ENCODE peak calls at places on chromosome 11, in six cellular contexts. One of them, this sample, is unnamed. For H3K4me1, the result is how much of the 10 kb centered on the place peaks cover.

GRCh38 chr11:93512965-93513667 is 30.1 kb downstream of the SMCO4 start:
- DNase-seq in gastrocnemius medialis: no peak
- DNase-seq in ovary: no peak
- DNase-seq in heart left ventricle: no peak
- DNase-seq in H1: no peak
- DNase-seq in sigmoid colon: no peak
- DNase-seq in this sample: no peak

GRCh38 chr11:134273317-134273712 is 2.9 kb upstream of the GLB1L3 start:
- DNase-seq in gastrocnemius medialis: no peak
- DNase-seq in ovary: no peak
- DNase-seq in heart left ventricle: no peak
- DNase-seq in H1: no peak
- DNase-seq in sigmoid colon: no peak
- DNase-seq in this sample: no peak

GRCh38 chr11:116849060-116849459 is 11.6 kb upstream of the APOA1 start:
- DNase-seq in gastrocnemius medialis: no peak
- DNase-seq in ovary: no peak
- DNase-seq in heart left ventricle: no peak
- DNase-seq in H1: no peak
- DNase-seq in sigmoid colon: no peak
- DNase-seq in this sample: no peak

GRCh38 chr11:103086461-103086860 is 5.5 kb downstream of the DCUN1D5 start:
- DNase-seq in gastrocnemius medialis: no peak
- DNase-seq in ovary: no peak
- DNase-seq in heart left ventricle: no peak
- DNase-seq in H1: no peak
- DNase-seq in sigmoid colon: no peak
- DNase-seq in this sample: no peak

GRCh38 chr11:6587360-6587953 is 16.0 kb downstream of the RRP8 start:
- DNase-seq in gastrocnemius medialis: peak
- DNase-seq in ovary: no peak
- DNase-seq in heart left ventricle: peak
- DNase-seq in H1: peak
- DNase-seq in sigmoid colon: peak
- DNase-seq in this sample: no peak

GRCh38 chr11:59264736-59265135 is 52.0 kb upstream of the MPEG1 start:
- DNase-seq in gastrocnemius medialis: no peak
- DNase-seq in ovary: no peak
- DNase-seq in heart left ventricle: no peak
- DNase-seq in H1: no peak
- DNase-seq in sigmoid colon: no peak
- DNase-seq in this sample: no peak

GRCh38 chr11:643849-644738 is 7.0 kb downstream of the DRD4 start:
- DNase-seq in gastrocnemius medialis: no peak
- DNase-seq in ovary: no peak
- DNase-seq in heart left ventricle: no peak
- DNase-seq in H1: no peak
- DNase-seq in sigmoid colon: no peak
- DNase-seq in this sample: no peak

GRCh38 chr11:70897429-70897828 is 354.9 kb downstream of the SHANK2 start:
- DNase-seq in gastrocnemius medialis: no peak
- DNase-seq in ovary: no peak
- DNase-seq in heart left ventricle: no peak
- DNase-seq in H1: no peak
- DNase-seq in sigmoid colon: no peak
- DNase-seq in this sample: no peak

DNA sequence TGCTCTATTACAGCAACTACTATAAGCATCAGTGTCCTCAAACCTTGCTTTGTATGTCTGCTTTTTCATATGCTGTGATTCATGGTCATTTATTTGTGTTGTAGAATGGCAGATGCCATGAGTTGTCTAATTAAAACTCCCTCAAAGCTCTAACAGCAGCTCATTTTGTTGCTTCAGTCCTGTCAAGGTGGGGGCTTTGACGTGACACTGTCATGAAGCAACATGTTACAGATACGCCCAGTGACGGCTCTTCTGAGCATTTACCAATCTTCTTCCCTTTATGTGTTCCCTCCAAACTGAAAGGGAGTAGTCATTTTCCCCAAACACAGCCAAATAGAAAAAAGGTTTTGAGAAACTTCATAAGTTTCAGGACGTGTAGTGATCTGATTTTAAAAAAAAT is 106.7 kb downstream of the DBX1 start:
- DNase-seq in gastrocnemius medialis: no peak
- DNase-seq in ovary: no peak
- DNase-seq in heart left ventricle: no peak
- DNase-seq in H1: no peak
- DNase-seq in sigmoid colon: no peak
- DNase-seq in this sample: no peak
- H3K4me1 ChIP-seq in gastrocnemius medialis: under half
- H3K4me1 ChIP-seq in ovary: under half
- H3K4me1 ChIP-seq in heart left ventricle: under half
- H3K4me1 ChIP-seq in H1: under half
- H3K4me1 ChIP-seq in sigmoid colon: half or more
- H3K4me1 ChIP-seq in this sample: under half

GRCh38 chr11:61129608-61130523 is 27.6 kb downstream of the CD5 start:
- DNase-seq in gastrocnemius medialis: peak
- DNase-seq in ovary: peak
- DNase-seq in heart left ventricle: peak
- DNase-seq in H1: peak
- DNase-seq in sigmoid colon: peak
- DNase-seq in this sample: peak
- TF ChIP-seq POLR2A in gastrocnemius medialis: no peak
- TF ChIP-seq POLR2A in ovary: peak
- TF ChIP-seq POLR2A in heart left ventricle: no peak
- TF ChIP-seq POLR2A in H1: no peak
- TF ChIP-seq POLR2A in sigmoid colon: no peak
- TF ChIP-seq POLR2A in this sample: no peak

GRCh38 chr11:2303627-2304155 is 1.9 kb downstream of the TSPAN32 start:
- DNase-seq in gastrocnemius medialis: no peak
- DNase-seq in ovary: no peak
- DNase-seq in heart left ventricle: peak
- DNase-seq in H1: no peak
- DNase-seq in sigmoid colon: no peak
- DNase-seq in this sample: no peak
- H3K4me1 ChIP-seq in gastrocnemius medialis: under half
- H3K4me1 ChIP-seq in ovary: under half
- H3K4me1 ChIP-seq in heart left ventricle: under half
- H3K4me1 ChIP-seq in H1: under half
- H3K4me1 ChIP-seq in sigmoid colon: under half
- H3K4me1 ChIP-seq in this sample: under half

GRCh38 chr11:72081856-72082255 is 1.2 kb downstream of the LRRC51 start:
- DNase-seq in gastrocnemius medialis: no peak
- DNase-seq in ovary: no peak
- DNase-seq in heart left ventricle: no peak
- DNase-seq in H1: no peak
- DNase-seq in sigmoid colon: no peak
- DNase-seq in this sample: no peak

GRCh38 chr11:72083414-72083813 is 2.8 kb downstream of the LRRC51 start:
- DNase-seq in gastrocnemius medialis: no peak
- DNase-seq in ovary: no peak
- DNase-seq in heart left ventricle: no peak
- DNase-seq in H1: no peak
- DNase-seq in sigmoid colon: no peak
- DNase-seq in this sample: no peak

GRCh38 chr11:72079776-72080325 is 491 bp downstream of the NUMA1 start:
- DNase-seq in gastrocnemius medialis: no peak
- DNase-seq in ovary: no peak
- DNase-seq in heart left ventricle: no peak
- DNase-seq in H1: no peak
- DNase-seq in sigmoid colon: no peak
- DNase-seq in this sample: no peak

GRCh38 chr11:72080326-72081183 is at the start of the genes LRRC51 and NUMA1:
- DNase-seq in gastrocnemius medialis: peak
- DNase-seq in ovary: peak
- DNase-seq in heart left ventricle: peak
- DNase-seq in H1: peak
- DNase-seq in sigmoid colon: peak
- DNase-seq in this sample: peak

DNA sequence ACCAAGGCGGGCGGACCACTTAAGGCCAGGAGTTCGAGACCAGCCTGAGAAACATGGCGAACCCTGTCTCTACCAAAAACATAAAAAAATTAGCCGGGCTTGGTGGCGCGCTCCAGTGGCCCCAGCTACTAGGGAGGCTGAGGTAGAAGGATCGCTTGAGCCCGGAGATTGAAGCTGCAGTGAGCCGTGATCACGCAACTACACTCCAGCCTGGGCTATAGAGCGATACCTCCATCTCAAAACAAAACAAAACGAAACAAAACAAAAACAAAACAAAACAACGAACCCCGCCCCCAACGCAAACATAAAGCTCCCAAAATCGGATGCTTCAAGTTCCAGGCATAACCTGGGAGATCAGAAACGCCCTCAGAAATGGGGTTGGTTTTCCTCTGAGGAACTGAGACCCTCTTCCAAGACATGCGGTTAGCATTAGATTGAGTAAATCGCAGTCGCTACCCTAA is 564 bp downstream of the LRRC51 start:
- DNase-seq in gastrocnemius medialis: no peak
- DNase-seq in ovary: no peak
- DNase-seq in heart left ventricle: no peak
- DNase-seq in H1: no peak
- DNase-seq in sigmoid colon: no peak
- DNase-seq in this sample: no peak
- TF ChIP-seq POLR2A in gastrocnemius medialis: no peak
- TF ChIP-seq POLR2A in ovary: no peak
- TF ChIP-seq POLR2A in heart left ventricle: no peak
- TF ChIP-seq POLR2A in H1: no peak
- TF ChIP-seq POLR2A in sigmoid colon: no peak
- TF ChIP-seq POLR2A in this sample: no peak

This sample was measured in tibial nerve.